ENCODE peak calls at places on chromosome 5, in eight cellular contexts. A is cortex of kidney, O is renal cortical epithelial cell, T is AG09319, G is HEK293T, E is mucosa of descending colon, F is caudate nucleus, K is C1 segment of cervical spinal cord. N is an unnamed sample.

GRCh38 chr5:11904270-11904906 is at the start of gene CTNND2:
- DNase-seq in K (peak), A (no peak), O (no peak), E (peak), F (peak), G (peak), T (no peak), N (no peak)

GRCh38 chr5:96807099-96807654 is 568 bp downstream of the ERAP1 start:
- DNase-seq in E (peak), G (peak), T (no peak), O (no peak), F (peak), A (peak), K (peak), N (peak)

GRCh38 chr5:96049398-96050272 is 88.0 kb upstream of the ELL2 start:
- DNase-seq in G (no peak), A (no peak), T (no peak), E (no peak), K (no peak), F (no peak), O (peak), N (peak)

GRCh38 chr5:167644619-167645018 is 646.8 kb upstream of the WWC1 start:
- DNase-seq in E (no peak), G (no peak), A (no peak), O (peak), K (no peak), F (peak), T (no peak), N (no peak)

GRCh38 chr5:111968459-111968858 is 211.5 kb upstream of the NREP start:
- DNase-seq in F (no peak), A (no peak), K (no peak), E (no peak), T (no peak), O (no peak), G (no peak), N (no peak)

GRCh38 chr5:175892401-175892800 is 21.0 kb downstream of the CPLX2 start:
- DNase-seq in G (no peak), E (no peak), T (no peak), A (no peak), F (no peak), O (no peak), K (no peak), N (no peak)

GRCh38 chr5:73912755-73913365 is 286.9 kb downstream of the ARHGEF28 start:
- DNase-seq in E (no peak), F (no peak), K (no peak), G (no peak), T (no peak), A (no peak), O (no peak), N (no peak)

GRCh38 chr5:178309271-178310008 is 76.8 kb upstream of the PHYKPL start:
- DNase-seq in A (no peak), K (no peak), E (peak), T (no peak), O (no peak), G (no peak), F (no peak), N (no peak)

GRCh38 chr5:61675015-61675692 is 343.1 kb downstream of the ZSWIM6 start:
- DNase-seq in E (peak), F (peak), T (no peak), A (no peak), G (no peak), O (no peak), K (peak), N (no peak)

GRCh38 chr5:156815988-156816599 is 34.0 kb upstream of the PPP1R2B start:
- DNase-seq in T (peak), E (no peak), A (no peak), K (no peak), F (no peak), O (peak), G (peak), N (no peak)

GRCh38 chr5:1800470-1801060 is 642 bp upstream of the NDUFS6 start:
- DNase-seq in G (no peak), O (no peak), K (peak), F (peak), E (peak), T (no peak), A (no peak), N (no peak)

GRCh38 chr5:109865636-109866035 is 175.9 kb downstream of the MAN2A1 start:
- DNase-seq in K (no peak), T (peak), E (no peak), G (no peak), A (no peak), O (peak), F (no peak), N (peak)

GRCh38 chr5:75265731-75266130 is 29.1 kb upstream of the ANKRD31 start:
- DNase-seq in E (no peak), G (peak), O (peak), T (peak), K (no peak), F (no peak), A (no peak), N (no peak)

GRCh38 chr5:11013793-11014192 is 252.8 kb upstream of the DAP start:
- DNase-seq in F (no peak), K (no peak), E (no peak), A (no peak), O (no peak), T (no peak), G (no peak), N (no peak)